ENCODE peak calls at places on chromosomes 4 and X, in five cellular contexts. One of them, this sample, is unnamed.

GRCh38 chr4:147732516-147733193 is 767 bp downstream of the ARHGAP10 start:
- DNase-seq in endothelial cell: peak
- DNase-seq in stomach: no peak
- DNase-seq in fibroblast of lung: peak
- DNase-seq in activated T-cell treated with anti-CD3 and anti-CD28 coated beads for 24 hours: no peak
- DNase-seq in this sample: no peak

GRCh38 chr4:56757821-56758400 is 63.6 kb downstream of the SPINK2 start:
- DNase-seq in endothelial cell: peak
- DNase-seq in stomach: peak
- DNase-seq in fibroblast of lung: peak
- DNase-seq in activated T-cell treated with anti-CD3 and anti-CD28 coated beads for 24 hours: peak
- DNase-seq in this sample: peak

GRCh38 chr4:132123870-132124623 is 1025.0 kb upstream of the PCDH10 start:
- DNase-seq in endothelial cell: no peak
- DNase-seq in stomach: peak
- DNase-seq in fibroblast of lung: peak
- DNase-seq in activated T-cell treated with anti-CD3 and anti-CD28 coated beads for 24 hours: no peak
- DNase-seq in this sample: no peak

GRCh38 chr4:118557298-118557851 is 127.8 kb upstream of the METTL14 start:
- DNase-seq in endothelial cell: no peak
- DNase-seq in stomach: no peak
- DNase-seq in fibroblast of lung: peak
- DNase-seq in activated T-cell treated with anti-CD3 and anti-CD28 coated beads for 24 hours: no peak
- DNase-seq in this sample: no peak

GRCh38 chrX:1658083-1658463 is 43.2 kb downstream of the ASMT start:
- DNase-seq in endothelial cell: no peak
- DNase-seq in stomach: no peak
- DNase-seq in fibroblast of lung: no peak
- DNase-seq in activated T-cell treated with anti-CD3 and anti-CD28 coated beads for 24 hours: peak
- DNase-seq in this sample: no peak

GRCh38 chr4:114597410-114598115 is 1.0 kb upstream of the UGT8 start:
- DNase-seq in endothelial cell: no peak
- DNase-seq in stomach: peak
- DNase-seq in fibroblast of lung: no peak
- DNase-seq in activated T-cell treated with anti-CD3 and anti-CD28 coated beads for 24 hours: no peak
- DNase-seq in this sample: no peak

GRCh38 chrX:48833531-48834138 is 1.8 kb downstream of the PCSK1N start:
- DNase-seq in endothelial cell: no peak
- DNase-seq in stomach: no peak
- DNase-seq in fibroblast of lung: no peak
- DNase-seq in activated T-cell treated with anti-CD3 and anti-CD28 coated beads for 24 hours: no peak
- DNase-seq in this sample: no peak

GRCh38 chr4:15231265-15232091 is 196.4 kb upstream of the C1QTNF7 start:
- DNase-seq in endothelial cell: peak
- DNase-seq in stomach: peak
- DNase-seq in fibroblast of lung: peak
- DNase-seq in activated T-cell treated with anti-CD3 and anti-CD28 coated beads for 24 hours: peak
- DNase-seq in this sample: peak

GRCh38 chrX:101287402-101287801 is 3.7 kb downstream of the TAF7L start:
- DNase-seq in endothelial cell: peak
- DNase-seq in stomach: no peak
- DNase-seq in fibroblast of lung: peak
- DNase-seq in activated T-cell treated with anti-CD3 and anti-CD28 coated beads for 24 hours: peak
- DNase-seq in this sample: no peak

GRCh38 chrX:39262641-39263040 is 461.4 kb downstream of the MID1IP1 start:
- DNase-seq in endothelial cell: no peak
- DNase-seq in stomach: no peak
- DNase-seq in fibroblast of lung: no peak
- DNase-seq in activated T-cell treated with anti-CD3 and anti-CD28 coated beads for 24 hours: no peak
- DNase-seq in this sample: no peak

GRCh38 chr4:184795214-184795844 is 30.4 kb downstream of the ACSL1 start:
- DNase-seq in endothelial cell: no peak
- DNase-seq in stomach: no peak
- DNase-seq in fibroblast of lung: no peak
- DNase-seq in activated T-cell treated with anti-CD3 and anti-CD28 coated beads for 24 hours: no peak
- DNase-seq in this sample: no peak

GRCh38 chr4:17448689-17449088 is 63.2 kb downstream of the QDPR start:
- DNase-seq in endothelial cell: no peak
- DNase-seq in stomach: no peak
- DNase-seq in fibroblast of lung: peak
- DNase-seq in activated T-cell treated with anti-CD3 and anti-CD28 coated beads for 24 hours: no peak
- DNase-seq in this sample: no peak

GRCh38 chr4:183876268-183876934 is 28.7 kb upstream of the STOX2 start:
- DNase-seq in endothelial cell: no peak
- DNase-seq in stomach: peak
- DNase-seq in fibroblast of lung: peak
- DNase-seq in activated T-cell treated with anti-CD3 and anti-CD28 coated beads for 24 hours: no peak
- DNase-seq in this sample: no peak

GRCh38 chr4:83024233-83024632 is 10.8 kb upstream of the COPS4 start:
- DNase-seq in endothelial cell: no peak
- DNase-seq in stomach: no peak
- DNase-seq in fibroblast of lung: no peak
- DNase-seq in activated T-cell treated with anti-CD3 and anti-CD28 coated beads for 24 hours: no peak
- DNase-seq in this sample: no peak

GRCh38 chr4:185560316-185560715 is 25.0 kb upstream of the PDLIM3 start:
- DNase-seq in endothelial cell: no peak
- DNase-seq in stomach: no peak
- DNase-seq in fibroblast of lung: no peak
- DNase-seq in activated T-cell treated with anti-CD3 and anti-CD28 coated beads for 24 hours: no peak
- DNase-seq in this sample: no peak

GRCh38 chrX:130694983-130695382 is 208.0 kb downstream of the ENOX2 start:
- DNase-seq in endothelial cell: no peak
- DNase-seq in stomach: no peak
- DNase-seq in fibroblast of lung: no peak
- DNase-seq in activated T-cell treated with anti-CD3 and anti-CD28 coated beads for 24 hours: no peak
- DNase-seq in this sample: no peak

GRCh38 chrX:9515973-9516538 is 51.2 kb downstream of the TBL1X start:
- DNase-seq in endothelial cell: no peak
- DNase-seq in stomach: no peak
- DNase-seq in fibroblast of lung: no peak
- DNase-seq in activated T-cell treated with anti-CD3 and anti-CD28 coated beads for 24 hours: no peak
- DNase-seq in this sample: no peak

GRCh38 chr4:14168919-14169318 is 541.4 kb upstream of the BOD1L1 start:
- DNase-seq in endothelial cell: no peak
- DNase-seq in stomach: peak
- DNase-seq in fibroblast of lung: peak
- DNase-seq in activated T-cell treated with anti-CD3 and anti-CD28 coated beads for 24 hours: no peak
- DNase-seq in this sample: no peak

GRCh38 chrX:34653811-34654210 is 3.3 kb downstream of the TMEM47 start:
- DNase-seq in endothelial cell: no peak
- DNase-seq in stomach: no peak
- DNase-seq in fibroblast of lung: peak
- DNase-seq in activated T-cell treated with anti-CD3 and anti-CD28 coated beads for 24 hours: no peak
- DNase-seq in this sample: no peak

GRCh38 chr4:37385424-37385823 is 140.9 kb downstream of the NWD2 start:
- DNase-seq in endothelial cell: no peak
- DNase-seq in stomach: no peak
- DNase-seq in fibroblast of lung: no peak
- DNase-seq in activated T-cell treated with anti-CD3 and anti-CD28 coated beads for 24 hours: no peak
- DNase-seq in this sample: no peak

GRCh38 chr4:20284990-20285389 is 33.3 kb downstream of the SLIT2 start:
- DNase-seq in endothelial cell: no peak
- DNase-seq in stomach: no peak
- DNase-seq in fibroblast of lung: peak
- DNase-seq in activated T-cell treated with anti-CD3 and anti-CD28 coated beads for 24 hours: no peak
- DNase-seq in this sample: no peak

GRCh38 chr4:185011408-185011807 is 6.9 kb upstream of the HELT start:
- DNase-seq in endothelial cell: peak
- DNase-seq in stomach: no peak
- DNase-seq in fibroblast of lung: no peak
- DNase-seq in activated T-cell treated with anti-CD3 and anti-CD28 coated beads for 24 hours: no peak
- DNase-seq in this sample: no peak

GRCh38 chrX:115533485-115533884 is 27.5 kb upstream of the PLS3 start:
- DNase-seq in endothelial cell: no peak
- DNase-seq in stomach: no peak
- DNase-seq in fibroblast of lung: no peak
- DNase-seq in activated T-cell treated with anti-CD3 and anti-CD28 coated beads for 24 hours: no peak
- DNase-seq in this sample: no peak

GRCh38 chr4:158133551-158133950 is 39.3 kb downstream of the GASK1B start:
- DNase-seq in endothelial cell: no peak
- DNase-seq in stomach: no peak
- DNase-seq in fibroblast of lung: no peak
- DNase-seq in activated T-cell treated with anti-CD3 and anti-CD28 coated beads for 24 hours: no peak
- DNase-seq in this sample: no peak

GRCh38 chrX:645024-645376 is 14.4 kb downstream of the SHOX start:
- DNase-seq in endothelial cell: no peak
- DNase-seq in stomach: no peak
- DNase-seq in fibroblast of lung: no peak
- DNase-seq in activated T-cell treated with anti-CD3 and anti-CD28 coated beads for 24 hours: no peak
- DNase-seq in this sample: no peak

GRCh38 chr4:64713256-64713840 is 304.1 kb upstream of the TECRL start:
- DNase-seq in endothelial cell: no peak
- DNase-seq in stomach: no peak
- DNase-seq in fibroblast of lung: peak
- DNase-seq in activated T-cell treated with anti-CD3 and anti-CD28 coated beads for 24 hours: no peak
- DNase-seq in this sample: no peak

GRCh38 chrX:105051364-105051763 is 169.1 kb downstream of the TEX13A start:
- DNase-seq in endothelial cell: no peak
- DNase-seq in stomach: no peak
- DNase-seq in fibroblast of lung: no peak
- DNase-seq in activated T-cell treated with anti-CD3 and anti-CD28 coated beads for 24 hours: no peak
- DNase-seq in this sample: no peak

GRCh38 chr4:140529434-140529833 is 5.5 kb downstream of the ELMOD2 start:
- DNase-seq in endothelial cell: no peak
- DNase-seq in stomach: no peak
- DNase-seq in fibroblast of lung: no peak
- DNase-seq in activated T-cell treated with anti-CD3 and anti-CD28 coated beads for 24 hours: no peak
- DNase-seq in this sample: no peak

GRCh38 chr4:77671051-77671450 is 65.4 kb downstream of the CXCL13 start:
- DNase-seq in endothelial cell: no peak
- DNase-seq in stomach: no peak
- DNase-seq in fibroblast of lung: no peak
- DNase-seq in activated T-cell treated with anti-CD3 and anti-CD28 coated beads for 24 hours: no peak
- DNase-seq in this sample: no peak

GRCh38 chrX:103647630-103648029 is 18.9 kb downstream of the TCEAL1 start:
- DNase-seq in endothelial cell: no peak
- DNase-seq in stomach: no peak
- DNase-seq in fibroblast of lung: no peak
- DNase-seq in activated T-cell treated with anti-CD3 and anti-CD28 coated beads for 24 hours: no peak
- DNase-seq in this sample: no peak

GRCh38 chr4:152045781-152046571 is 285.2 kb upstream of the GATB start:
- DNase-seq in endothelial cell: peak
- DNase-seq in stomach: peak
- DNase-seq in fibroblast of lung: peak
- DNase-seq in activated T-cell treated with anti-CD3 and anti-CD28 coated beads for 24 hours: no peak
- DNase-seq in this sample: no peak